ENCODE peak calls at places on chromosome 14, in six cellular contexts. P is sigmoid colon, H is upper lobe of left lung, U is HCT116, A is SK-N-MC, D is stomach. Q is an unnamed sample.

GRCh38 chr14:64762044-64763034 is 58.1 kb downstream of the PLEKHG3 start:
- DNase-seq in P (peak; percentile 93), H (peak; percentile 68), U (peak; percentile 51), A (no peak), D (peak; percentile 93), Q (no peak)

GRCh38 chr14:53683229-53683628 is 273.4 kb downstream of the BMP4 start:
- DNase-seq in P (no peak), H (no peak), U (no peak), A (no peak), D (no peak), Q (no peak)

GRCh38 chr14:93005135-93005813 is 82.3 kb downstream of the CHGA start:
- DNase-seq in P (no peak), H (no peak), U (no peak), A (no peak), D (peak; percentile 83), Q (no peak)

GRCh38 chr14:69475194-69475818 is 9.2 kb upstream of the PLEKHD1 start:
- DNase-seq in P (no peak), H (no peak), U (no peak), A (peak; percentile 24), D (no peak), Q (no peak)

GRCh38 chr14:36683083-36683724 is 21.5 kb downstream of the PAX9 start:
- DNase-seq in P (no peak), H (no peak), U (no peak), A (no peak), D (no peak), Q (no peak)

GRCh38 chr14:104819361-104819771 is 18.5 kb downstream of the ZBTB42 start:
- DNase-seq in P (peak; percentile 53), H (peak; percentile 64), U (no peak), A (no peak), D (peak; percentile 23), Q (no peak)

GRCh38 chr14:51738754-51739153 is 87.0 kb downstream of the FRMD6 start:
- DNase-seq in P (no peak), H (no peak), U (peak; percentile 3), A (no peak), D (no peak), Q (no peak)

GRCh38 chr14:68800361-68800760 is 7.5 kb upstream of the ZFP36L1 start:
- DNase-seq in P (no peak), H (no peak), U (no peak), A (no peak), D (no peak), Q (no peak)

GRCh38 chr14:61642246-61642982 is 52.9 kb upstream of the HIF1A start:
- DNase-seq in P (no peak), H (no peak), U (no peak), A (no peak), D (no peak), Q (no peak)

GRCh38 chr14:61470261-61470953 is 149.0 kb downstream of the PRKCH start:
- DNase-seq in P (no peak), H (no peak), U (no peak), A (peak; percentile 77), D (no peak), Q (no peak)

GRCh38 chr14:73591690-73592448 is at the start of gene ACOT4:
- DNase-seq in P (peak; percentile 58), H (peak; percentile 92), U (no peak), A (no peak), D (peak; percentile 55), Q (no peak)

GRCh38 chr14:59146484-59146883 is 42.0 kb upstream of the DAAM1 start:
- DNase-seq in P (no peak), H (no peak), U (no peak), A (no peak), D (no peak), Q (no peak)

GRCh38 chr14:64788706-64789105 is 84.5 kb downstream of the PLEKHG3 start:
- DNase-seq in P (no peak), H (no peak), U (peak; percentile 37), A (no peak), D (no peak), Q (no peak)

GRCh38 chr14:91354979-91355685 is 62.5 kb downstream of the CCDC88C start:
- DNase-seq in P (no peak), H (peak; percentile 65), U (no peak), A (no peak), D (no peak), Q (no peak)

GRCh38 chr14:89926709-89927108 is 27.8 kb downstream of the EFCAB11 start:
- DNase-seq in P (no peak), H (no peak), U (no peak), A (no peak), D (no peak), Q (no peak)

GRCh38 chr14:69351385-69351784 is 46.7 kb downstream of the ERH start:
- DNase-seq in P (no peak), H (no peak), U (no peak), A (no peak), D (no peak), Q (no peak)

GRCh38 chr14:104714681-104715080 is 9.3 kb upstream of the ADSS1 start:
- DNase-seq in P (no peak), H (peak; percentile 83), U (no peak), A (no peak), D (no peak), Q (no peak)

GRCh38 chr14:103882503-103883262 is 35.3 kb upstream of the PPP1R13B start:
- DNase-seq in P (no peak), H (peak; percentile 56), U (no peak), A (no peak), D (no peak), Q (no peak)

GRCh38 chr14:68785817-68786490 is 6.9 kb downstream of the ZFP36L1 start:
- DNase-seq in P (peak; percentile 78), H (no peak), U (no peak), A (no peak), D (peak; percentile 33), Q (no peak)

GRCh38 chr14:36363704-36364103 is 43.3 kb upstream of the MBIP start:
- DNase-seq in P (no peak), H (no peak), U (no peak), A (peak; percentile 34), D (no peak), Q (no peak)

GRCh38 chr14:70934084-70934483 is 26.8 kb downstream of the PCNX1 start:
- DNase-seq in P (no peak), H (no peak), U (no peak), A (no peak), D (no peak), Q (no peak)
- TF ChIP-seq POLR2AphosphoS5 in P (no peak), H (no peak), U (no peak), A (no peak), D (no peak), Q (no peak)

GRCh38 chr14:75520852-75521251 is 1.4 kb upstream of the BATF start:
- DNase-seq in P (no peak), H (no peak), U (no peak), A (no peak), D (no peak), Q (no peak)

GRCh38 chr14:75519826-75520692 is 2.2 kb upstream of the BATF start:
- DNase-seq in P (no peak), H (no peak), U (no peak), A (no peak), D (no peak), Q (no peak)

GRCh38 chr14:75522919-75523318 is 650 bp downstream of the BATF start:
- DNase-seq in P (no peak), H (no peak), U (no peak), A (no peak), D (no peak), Q (no peak)

GRCh38 chr14:75522224-75522764 is at the start of gene BATF:
- DNase-seq in P (no peak), H (peak; percentile 44), U (no peak), A (no peak), D (peak; percentile 58), Q (no peak)

DNA sequence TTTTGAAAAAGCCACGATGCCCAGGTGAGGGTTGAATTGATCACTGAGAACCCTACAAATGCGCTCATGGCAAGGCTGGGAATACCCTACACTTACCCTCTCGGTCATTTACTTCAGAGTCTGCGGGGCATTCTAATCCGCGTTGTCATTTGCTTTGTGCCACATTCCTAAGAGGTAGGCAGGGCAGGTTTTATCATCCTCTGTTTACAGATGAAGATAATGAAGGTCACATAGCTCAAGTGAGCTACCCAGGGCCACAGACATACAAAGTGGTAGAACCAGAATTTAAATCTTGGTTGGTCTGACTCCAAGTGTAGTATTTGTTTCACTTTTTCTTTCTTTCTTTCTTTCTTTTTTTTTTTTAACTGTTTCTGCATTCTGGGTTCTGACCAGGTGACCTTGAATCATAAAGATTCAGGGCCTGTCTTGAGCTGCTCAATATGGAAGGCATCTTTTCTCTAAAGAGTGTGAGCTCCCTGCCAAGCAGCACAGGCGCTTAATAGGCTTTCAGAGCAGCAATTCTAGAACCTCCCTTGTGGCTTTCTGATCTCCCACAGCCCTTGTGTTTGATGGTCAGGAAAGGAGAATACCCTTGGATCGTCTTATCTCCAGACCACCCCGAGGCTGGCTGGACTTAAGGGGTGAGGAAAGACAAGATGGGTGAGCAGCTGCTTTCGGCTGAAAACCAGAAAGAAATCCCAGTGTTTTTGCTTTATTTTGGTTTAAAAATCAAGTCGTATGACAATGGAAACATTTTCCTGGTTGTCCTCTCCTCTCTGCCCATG is 662 bp upstream of the BATF start:
- DNase-seq in P (no peak), H (no peak), U (no peak), A (no peak), D (no peak), Q (no peak)
- H3K4me3 ChIP-seq in P (no peak overlapping the region), H (no peak overlapping the region), U (no peak overlapping the region), A (no peak overlapping the region), D (peak overlapping the region; percentile 44), Q (no peak overlapping the region)

GRCh38 chr14:23296012-23296777 is 6.5 kb downstream of the PPP1R3E start:
- DNase-seq in P (no peak), H (no peak), U (no peak), A (no peak), D (no peak), Q (no peak)

GRCh38 chr14:23297096-23297495 is 5.6 kb downstream of the PPP1R3E start:
- DNase-seq in P (no peak), H (no peak), U (no peak), A (no peak), D (no peak), Q (no peak)

GRCh38 chr14:23299558-23299957 is 3.1 kb downstream of the PPP1R3E start:
- DNase-seq in P (no peak), H (no peak), U (no peak), A (no peak), D (no peak), Q (no peak)

GRCh38 chr14:23299186-23299521 is 3.5 kb downstream of the PPP1R3E start:
- DNase-seq in P (no peak), H (no peak), U (no peak), A (no peak), D (no peak), Q (no peak)

GRCh38 chr14:23297878-23298277 is 4.8 kb downstream of the PPP1R3E start:
- DNase-seq in P (no peak), H (no peak), U (no peak), A (no peak), D (no peak), Q (no peak)
- TF ChIP-seq POLR2AphosphoS5 in P (no peak), H (no peak), U (no peak), A (no peak), D (no peak), Q (no peak)

DNA sequence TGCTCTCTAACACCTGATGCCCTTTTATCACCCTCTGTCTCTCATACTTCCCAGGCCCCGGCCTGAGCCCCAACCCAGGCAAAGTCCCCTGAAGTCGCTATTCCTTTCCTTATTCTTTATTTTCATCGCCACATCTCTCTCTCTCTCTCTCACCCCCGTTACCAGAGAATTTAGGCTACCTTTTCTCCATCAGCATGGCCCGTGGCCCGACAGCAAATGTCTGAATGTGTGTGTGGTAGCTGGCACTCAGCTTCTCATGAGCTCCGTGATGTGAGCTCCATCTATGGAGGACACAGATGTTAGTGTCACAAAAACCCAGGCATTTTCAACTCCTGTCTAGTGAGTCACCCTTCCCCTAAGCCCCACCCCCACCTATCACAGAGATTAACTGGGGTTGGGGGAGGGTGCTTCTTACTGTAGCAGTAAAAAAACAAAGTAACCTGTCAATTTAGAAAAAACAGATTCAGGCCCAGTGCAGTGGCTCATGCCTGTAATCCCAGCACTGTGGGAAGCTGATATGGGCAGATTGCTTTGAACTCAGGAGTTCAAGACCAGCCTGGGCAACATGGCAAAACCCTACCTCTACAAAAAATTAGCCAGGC is 53.8 kb downstream of the VCPKMT start:
- DNase-seq in P (no peak), H (no peak), U (peak; percentile 37), A (no peak), D (peak; percentile 38), Q (no peak)
- H3K4me3 ChIP-seq in P (no peak overlapping the region), H (no peak overlapping the region), U (peak overlapping the region; percentile 48), A (no peak overlapping the region), D (no peak overlapping the region), Q (no peak overlapping the region)

Q was measured in Panc1.